ENCODE peak calls at places on chromosome 2, in five cellular contexts. Q, P, Y, S and D are unnamed samples. For H3K27me3, the result is how much of the 10 kb centered on the place peaks cover.

GRCh38 chr2:240579771-240580614 is 6.5 kb upstream of the CAPN10 start:
- DNase-seq in Q (peak), P (peak), Y (peak), S (peak), D (peak)

GRCh38 chr2:12717988-12718661 is 1.4 kb downstream of the TRIB2 start:
- DNase-seq in Q (peak), P (no peak), Y (no peak), S (peak), D (no peak)

GRCh38 chr2:11387100-11387390 is 42.6 kb upstream of the ROCK2 start:
- DNase-seq in Q (no peak), P (no peak), Y (no peak), S (no peak), D (no peak)

GRCh38 chr2:11684894-11685460 is 15.0 kb upstream of the NTSR2 start:
- DNase-seq in Q (no peak), P (no peak), Y (no peak), S (peak), D (no peak)

GRCh38 chr2:241870611-241871537 is 1.3 kb downstream of the RTP5 start:
- DNase-seq in Q (no peak), P (peak), Y (no peak), S (no peak), D (no peak)

GRCh38 chr2:118310016-118310877 is 222.0 kb downstream of the INSIG2 start:
- DNase-seq in Q (peak), P (peak), Y (peak), S (no peak), D (peak)

GRCh38 chr2:171516793-171517192 is 5.5 kb upstream of the CYBRD1 start:
- DNase-seq in Q (no peak), P (no peak), Y (no peak), S (no peak), D (no peak)

GRCh38 chr2:64296150-64296500 is 151.9 kb upstream of the PELI1 start:
- DNase-seq in Q (no peak), P (no peak), Y (no peak), S (no peak), D (no peak)

GRCh38 chr2:112972423-112973086 is 5.3 kb upstream of the IL36G start:
- DNase-seq in Q (no peak), P (no peak), Y (no peak), S (no peak), D (no peak)

GRCh38 chr2:2563309-2563860 is 232.3 kb upstream of the MYT1L start:
- DNase-seq in Q (no peak), P (no peak), Y (no peak), S (no peak), D (no peak)

GRCh38 chr2:232438951-232439757 is 16.8 kb upstream of the ALPI start:
- DNase-seq in Q (no peak), P (peak), Y (peak), S (no peak), D (peak)

GRCh38 chr2:169038338-169038757 is 7.2 kb upstream of the ABCB11 start:
- DNase-seq in Q (peak), P (no peak), Y (no peak), S (no peak), D (no peak)

GRCh38 chr2:119174216-119174992 is 15.9 kb upstream of the C1QL2 start:
- DNase-seq in Q (no peak), P (no peak), Y (peak), S (no peak), D (peak)

GRCh38 chr2:222024934-222025890 is 273.6 kb downstream of the PAX3 start:
- DNase-seq in Q (peak), P (no peak), Y (no peak), S (no peak), D (no peak)

GRCh38 chr2:240024766-240025165 is 376 bp downstream of the NDUFA10 start:
- DNase-seq in Q (no peak), P (no peak), Y (peak), S (no peak), D (no peak)

GRCh38 chr2:69570474-69570873 is 73.1 kb downstream of the AAK1 start:
- DNase-seq in Q (peak), P (no peak), Y (no peak), S (no peak), D (no peak)

GRCh38 chr2:48749820-48750739 is 5.4 kb downstream of the LHCGR start:
- DNase-seq in Q (no peak), P (no peak), Y (no peak), S (no peak), D (no peak)

DNA sequence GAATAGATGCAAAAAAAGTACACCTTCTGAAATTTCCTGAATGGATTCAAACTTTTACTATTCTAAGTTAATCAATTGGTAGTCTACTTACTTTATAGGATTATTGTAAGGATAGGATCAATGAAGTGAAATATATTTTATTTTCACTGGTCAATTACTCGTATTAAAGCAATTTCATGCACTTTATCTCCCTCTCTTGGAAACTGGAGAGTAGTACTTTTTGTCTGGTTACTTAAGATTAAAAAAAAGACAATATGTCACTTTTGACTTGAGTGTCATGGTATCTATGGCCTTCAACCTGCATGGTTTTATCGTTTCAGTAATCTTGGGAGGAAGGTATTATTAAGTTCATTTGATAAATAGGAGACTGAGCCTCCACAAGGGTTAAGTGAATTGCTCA is 1.0 kb upstream of the KYNU start:
- DNase-seq in Q (no peak), P (no peak), Y (no peak), S (no peak), D (no peak)
- TF ChIP-seq CTCF in Q (no peak), P (no peak), Y (no peak), S (no peak), D (no peak)

DNA sequence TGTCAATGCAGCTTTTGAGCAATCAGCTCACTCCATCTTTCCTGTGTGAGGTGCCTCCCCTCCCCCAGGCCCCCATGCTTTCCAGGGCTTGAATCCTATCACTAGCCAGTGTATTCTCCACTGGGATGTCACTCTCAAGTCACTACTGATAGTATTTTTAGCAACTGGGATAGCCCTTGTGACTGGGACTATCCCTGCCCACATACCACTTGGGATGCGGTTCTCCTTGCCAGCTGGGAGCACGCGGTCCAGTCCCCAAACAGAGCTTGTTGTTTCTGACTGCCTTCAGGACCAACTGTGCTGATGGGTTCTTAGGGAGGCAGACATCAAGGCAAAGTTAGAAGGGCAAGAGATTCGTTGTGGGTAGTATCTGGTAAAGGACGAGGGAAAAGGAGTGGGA is 134.9 kb downstream of the FAM161A start:
- DNase-seq in Q (no peak), P (no peak), Y (no peak), S (no peak), D (no peak)
- H3K27ac ChIP-seq in Q (no peak), P (peak), Y (no peak), S (no peak), D (no peak)

GRCh38 chr2:43458002-43458628 is 137.7 kb downstream of the THADA start:
- DNase-seq in Q (peak), P (no peak), Y (no peak), S (no peak), D (no peak)
- H3K27me3 ChIP-seq in Q (under half), P (under half), Y (under half), S (under half), D (under half)

DNA sequence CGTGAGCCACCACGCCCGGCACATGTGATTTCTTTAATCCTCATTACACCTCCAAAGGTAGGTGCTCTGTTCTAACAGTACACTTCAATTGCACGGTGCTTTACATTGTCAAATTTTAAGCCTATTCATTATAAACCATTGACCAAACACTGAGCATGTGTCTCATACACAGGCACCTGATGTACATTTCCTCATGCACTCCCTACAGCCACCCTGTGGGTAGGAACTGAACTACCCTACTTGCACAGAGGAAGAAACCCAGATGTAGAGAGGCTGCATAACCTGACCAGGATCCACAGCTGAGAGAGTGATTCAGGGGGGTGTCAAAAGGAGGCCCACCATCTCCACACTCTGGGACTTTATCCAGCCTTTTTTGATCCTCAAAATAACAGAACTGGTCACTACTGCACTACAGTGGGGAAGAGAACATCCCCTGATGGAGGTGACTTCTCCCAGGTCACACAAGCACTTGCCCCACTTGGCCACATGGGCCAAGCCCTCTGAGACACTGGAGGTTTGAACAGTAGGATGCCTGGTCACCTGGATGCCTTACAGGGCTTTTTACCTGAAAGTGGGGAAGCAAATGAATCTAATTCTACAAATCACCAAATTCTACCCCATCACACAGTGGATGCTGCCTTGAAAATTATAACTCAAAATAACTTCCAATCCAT is 6.9 kb upstream of the DPYSL5 start:
- DNase-seq in Q (no peak), P (no peak), Y (no peak), S (no peak), D (no peak)
- TF ChIP-seq CTCF in Q (no peak), P (no peak), Y (no peak), S (no peak), D (no peak)

GRCh38 chr2:47086054-47086471 is 69.0 kb downstream of the STPG4 start:
- DNase-seq in Q (no peak), P (no peak), Y (no peak), S (no peak), D (no peak)
- H3K27ac ChIP-seq in Q (no peak), P (peak), Y (peak), S (peak), D (peak)